ENCODE peak calls at places on chromosomes 5 and 9, in four cellular contexts. One of them, this sample, is unnamed.

GRCh38 chr5:177111720-177112394 is 21.7 kb upstream of the NSD1 start:
- DNase-seq in transverse colon: peak; percentile 60
- DNase-seq in esophagus muscularis mucosa: no peak
- DNase-seq in lung: no peak
- DNase-seq in this sample: peak; percentile 72

GRCh38 chr9:93132287-93132927 is 1.6 kb downstream of the NINJ1 start:
- DNase-seq in lung: no peak
- DNase-seq in transverse colon: peak; percentile 79
- DNase-seq in esophagus muscularis mucosa: no peak
- DNase-seq in this sample: peak; percentile 63

GRCh38 chr9:137878957-137879555 is 1.5 kb downstream of the CACNA1B start:
- DNase-seq in esophagus muscularis mucosa: peak; percentile 70
- DNase-seq in transverse colon: no peak
- DNase-seq in lung: no peak
- DNase-seq in this sample: no peak

GRCh38 chr9:134525841-134526797 is 115.5 kb upstream of the COL5A1 start:
- DNase-seq in transverse colon: no peak
- DNase-seq in lung: no peak
- DNase-seq in esophagus muscularis mucosa: no peak
- DNase-seq in this sample: no peak

GRCh38 chr5:139919308-139919707 is 123.7 kb downstream of the PSD2 start:
- DNase-seq in lung: no peak
- DNase-seq in transverse colon: no peak
- DNase-seq in esophagus muscularis mucosa: no peak
- DNase-seq in this sample: no peak

GRCh38 chr9:31582071-31582470 is 802.4 kb upstream of the ACO1 start:
- DNase-seq in esophagus muscularis mucosa: no peak
- DNase-seq in transverse colon: no peak
- DNase-seq in lung: no peak
- DNase-seq in this sample: no peak

GRCh38 chr5:176700239-176700847 is 53.1 kb downstream of the TSPAN17 start:
- DNase-seq in lung: no peak
- DNase-seq in esophagus muscularis mucosa: no peak
- DNase-seq in transverse colon: no peak
- DNase-seq in this sample: no peak

GRCh38 chr9:65409471-65409980 is 124.5 kb upstream of the FOXD4L5 start:
- DNase-seq in transverse colon: no peak
- DNase-seq in lung: no peak
- DNase-seq in esophagus muscularis mucosa: no peak
- DNase-seq in this sample: no peak

GRCh38 chr5:117943521-117943920 is 1044.8 kb downstream of the DTWD2 start:
- DNase-seq in lung: no peak
- DNase-seq in transverse colon: no peak
- DNase-seq in esophagus muscularis mucosa: no peak
- DNase-seq in this sample: no peak

GRCh38 chr9:14692918-14693861 is at the start of gene ZDHHC21:
- DNase-seq in transverse colon: peak; percentile 81
- DNase-seq in lung: peak; percentile 74
- DNase-seq in esophagus muscularis mucosa: no peak
- DNase-seq in this sample: peak; percentile 80

GRCh38 chr9:114282926-114283325 is 40.0 kb upstream of the ORM1 start:
- DNase-seq in lung: no peak
- DNase-seq in esophagus muscularis mucosa: no peak
- DNase-seq in transverse colon: no peak
- DNase-seq in this sample: peak; percentile 3

GRCh38 chr5:91938441-91938840 is 555.3 kb upstream of the ARRDC3 start:
- DNase-seq in transverse colon: no peak
- DNase-seq in esophagus muscularis mucosa: no peak
- DNase-seq in lung: no peak
- DNase-seq in this sample: no peak

GRCh38 chr5:150122158-150122510 is 33.5 kb downstream of the PDGFRB start:
- DNase-seq in transverse colon: peak; percentile 88
- DNase-seq in lung: no peak
- DNase-seq in esophagus muscularis mucosa: no peak
- DNase-seq in this sample: no peak

GRCh38 chr5:61363715-61364114 is 31.7 kb downstream of the ZSWIM6 start:
- DNase-seq in transverse colon: no peak
- DNase-seq in lung: no peak
- DNase-seq in esophagus muscularis mucosa: no peak
- DNase-seq in this sample: no peak

GRCh38 chr9:132802121-132802795 is 75.8 kb downstream of the AK8 start:
- DNase-seq in esophagus muscularis mucosa: no peak
- DNase-seq in lung: no peak
- DNase-seq in transverse colon: no peak
- DNase-seq in this sample: no peak

GRCh38 chr5:169065400-169065799 is 235.5 kb downstream of the SLIT3 start:
- DNase-seq in lung: no peak
- DNase-seq in transverse colon: no peak
- DNase-seq in esophagus muscularis mucosa: no peak
- DNase-seq in this sample: no peak

GRCh38 chr5:134784946-134785620 is 26.5 kb downstream of the DDX46 start:
- DNase-seq in esophagus muscularis mucosa: no peak
- DNase-seq in lung: no peak
- DNase-seq in transverse colon: no peak
- DNase-seq in this sample: no peak

GRCh38 chr5:119501671-119502179 is 49.4 kb downstream of the HSD17B4 start:
- DNase-seq in esophagus muscularis mucosa: no peak
- DNase-seq in transverse colon: no peak
- DNase-seq in lung: no peak
- DNase-seq in this sample: no peak

GRCh38 chr5:78508231-78508765 is 140.3 kb downstream of the LHFPL2 start:
- DNase-seq in transverse colon: no peak
- DNase-seq in lung: no peak
- DNase-seq in esophagus muscularis mucosa: no peak
- DNase-seq in this sample: no peak

GRCh38 chr5:78512440-78512839 is 136.1 kb downstream of the LHFPL2 start:
- DNase-seq in esophagus muscularis mucosa: no peak
- DNase-seq in lung: no peak
- DNase-seq in transverse colon: no peak
- DNase-seq in this sample: no peak

GRCh38 chr5:78511116-78511906 is 137.3 kb downstream of the LHFPL2 start:
- DNase-seq in lung: no peak
- DNase-seq in esophagus muscularis mucosa: no peak
- DNase-seq in transverse colon: no peak
- DNase-seq in this sample: no peak

GRCh38 chr5:78509145-78509865 is 139.3 kb downstream of the LHFPL2 start:
- DNase-seq in lung: no peak
- DNase-seq in esophagus muscularis mucosa: no peak
- DNase-seq in transverse colon: no peak
- DNase-seq in this sample: no peak

DNA sequence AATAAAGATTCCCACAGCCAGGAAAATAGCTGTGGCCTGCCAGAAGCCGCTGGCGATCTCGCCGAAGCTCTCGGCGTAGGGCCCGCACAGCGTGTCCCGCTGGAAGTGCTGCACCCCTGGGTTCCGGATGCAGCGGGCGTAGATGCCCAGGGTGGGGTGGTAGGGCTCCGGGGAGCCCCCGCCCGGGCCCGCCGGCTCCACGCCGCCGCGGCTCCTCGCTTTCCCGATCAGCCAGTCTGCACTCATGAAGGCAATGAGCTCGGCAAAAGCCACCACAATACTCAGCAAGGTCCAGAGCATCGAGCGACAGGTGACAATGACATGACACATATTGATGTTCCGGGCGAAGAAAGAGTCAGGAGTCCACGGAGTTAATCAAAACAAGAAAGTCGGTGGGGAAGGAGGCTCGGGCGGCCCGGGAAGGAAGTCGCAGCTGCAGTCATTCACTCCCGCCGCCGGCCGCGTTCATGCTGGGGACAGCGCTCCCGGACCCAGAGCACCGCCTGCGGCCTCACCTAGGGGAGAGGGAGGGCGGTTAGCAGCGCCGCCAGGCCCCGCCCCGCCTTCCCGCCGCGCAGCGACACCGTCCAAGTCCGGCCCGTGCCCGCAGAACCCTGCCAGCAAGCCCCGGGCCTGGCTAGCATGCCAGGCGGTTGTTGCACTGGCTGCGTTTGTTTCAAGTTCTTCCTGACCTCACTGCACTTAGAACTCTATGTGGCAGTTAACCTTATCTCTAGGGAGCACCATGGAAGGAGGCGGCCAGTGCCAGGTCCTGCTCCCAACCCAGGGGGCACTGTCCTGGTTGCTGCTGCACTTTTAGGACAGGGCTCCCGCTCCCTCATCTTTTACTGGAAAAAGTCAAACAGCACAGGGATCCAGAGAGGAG is 138.4 kb downstream of the LHFPL2 start:
- DNase-seq in esophagus muscularis mucosa: no peak
- DNase-seq in lung: peak; percentile 70
- DNase-seq in transverse colon: peak; percentile 80
- DNase-seq in this sample: peak; percentile 85
- H3K27ac ChIP-seq in esophagus muscularis mucosa: peak overlapping the region; percentile 76
- H3K27ac ChIP-seq in lung: peak overlapping the region; percentile 62
- H3K27ac ChIP-seq in transverse colon: peak overlapping the region; percentile 64
- H3K27ac ChIP-seq in this sample: peak overlapping the region; percentile 48

GRCh38 chr9:130417602-130418001 is 27.2 kb upstream of the ASS1 start:
- DNase-seq in esophagus muscularis mucosa: no peak
- DNase-seq in transverse colon: no peak
- DNase-seq in lung: no peak
- DNase-seq in this sample: no peak
- TF ChIP-seq CTCF in esophagus muscularis mucosa: no peak
- TF ChIP-seq CTCF in transverse colon: no peak
- TF ChIP-seq CTCF in lung: no peak
- TF ChIP-seq CTCF in this sample: no peak

DNA sequence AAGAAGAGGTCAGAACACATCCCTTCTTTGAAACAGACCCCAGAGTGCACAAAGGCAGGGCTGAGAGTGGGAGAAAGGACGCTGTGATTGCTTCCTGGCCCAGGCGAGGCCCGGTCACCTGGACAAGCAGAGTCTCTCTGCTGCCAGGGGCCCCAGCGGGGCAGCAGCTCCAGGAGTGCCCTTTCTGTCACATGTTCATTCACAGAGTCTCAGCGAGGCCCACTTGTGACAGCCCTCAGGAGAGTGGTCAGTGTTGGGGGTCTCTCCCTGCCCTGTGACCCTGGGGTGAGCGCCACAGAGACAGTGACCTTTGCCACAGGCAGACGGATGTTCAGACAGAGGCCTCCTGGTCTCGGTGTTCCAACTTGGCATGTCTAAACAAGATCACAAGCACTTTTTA is 130.2 kb upstream of the IRX4 start:
- DNase-seq in lung: peak; percentile 4
- DNase-seq in transverse colon: no peak
- DNase-seq in esophagus muscularis mucosa: no peak
- DNase-seq in this sample: no peak
- H3K27ac ChIP-seq in lung: no peak overlapping the region
- H3K27ac ChIP-seq in transverse colon: no peak overlapping the region
- H3K27ac ChIP-seq in esophagus muscularis mucosa: no peak overlapping the region
- H3K27ac ChIP-seq in this sample: no peak overlapping the region

GRCh38 chr5:142141463-142141862 is 32.9 kb downstream of the NDFIP1 start:
- DNase-seq in lung: no peak
- DNase-seq in transverse colon: no peak
- DNase-seq in esophagus muscularis mucosa: no peak
- DNase-seq in this sample: no peak
- TF ChIP-seq CTCF in lung: no peak
- TF ChIP-seq CTCF in transverse colon: no peak
- TF ChIP-seq CTCF in esophagus muscularis mucosa: no peak
- TF ChIP-seq CTCF in this sample: no peak

This sample was measured in body of pancreas.